ENCODE peak calls at places on chromosomes 16 and 17, in six cellular contexts. J is fibroblast of the conjunctiva, W is heart left ventricle, F is RCC 7860, V is sigmoid colon, Y is T-cell. X is an unnamed sample.

GRCh38 chr16:49108611-49109010 is 173.0 kb downstream of the CBLN1 start:
- DNase-seq in V (no peak), J (no peak), F (no peak), W (no peak), Y (no peak), X (no peak)

GRCh38 chr16:66188786-66189725 is 177.4 kb upstream of the CDH5 start:
- DNase-seq in W (no peak), J (peak; percentile 72), F (no peak), Y (no peak), V (no peak), X (no peak)

GRCh38 chr17:30824002-30824355 is 513 bp downstream of the CRLF3 start:
- DNase-seq in W (no peak), V (no peak), J (no peak), F (no peak), Y (no peak), X (no peak)

GRCh38 chr17:69477204-69477899 is 62.9 kb downstream of the MAP2K6 start:
- DNase-seq in V (no peak), Y (no peak), J (no peak), F (no peak), W (no peak), X (no peak)

GRCh38 chr16:27726621-27727275 is 176.8 kb downstream of the KATNIP start:
- DNase-seq in F (peak; percentile 20), J (peak; percentile 23), W (no peak), Y (no peak), V (no peak), X (no peak)

GRCh38 chr17:46769531-46770438 is 48.7 kb downstream of the WNT3 start:
- DNase-seq in J (no peak), W (no peak), Y (no peak), F (no peak), V (no peak), X (peak; percentile 85)

GRCh38 chr16:9843424-9844013 is 338.7 kb downstream of the GRIN2A start:
- DNase-seq in W (no peak), F (no peak), V (no peak), J (no peak), Y (no peak), X (no peak)

GRCh38 chr17:4945176-4945943 is 3.0 kb downstream of the PFN1 start:
- DNase-seq in V (peak; percentile 93), F (peak; percentile 87), W (peak; percentile 76), Y (peak; percentile 69), J (peak; percentile 86), X (no peak)

GRCh38 chr16:4495766-4496165 is 19.6 kb downstream of the HMOX2 start:
- DNase-seq in V (no peak), Y (no peak), F (peak; percentile 19), J (no peak), W (no peak), X (no peak)

GRCh38 chr16:17917316-17918019 is 419.1 kb downstream of the NPIPA8 start:
- DNase-seq in V (no peak), W (no peak), F (no peak), J (no peak), Y (no peak), X (no peak)

GRCh38 chr17:53150101-53150698 is 672.5 kb upstream of the KIF2B start:
- DNase-seq in Y (no peak), J (no peak), V (no peak), W (no peak), F (no peak), X (no peak)

GRCh38 chr17:4593021-4593797 is 8.9 kb downstream of the SMTNL2 start:
- DNase-seq in J (no peak), W (no peak), Y (no peak), V (no peak), F (no peak), X (no peak)

GRCh38 chr16:75486666-75487313 is 8.5 kb downstream of the CHST6 start:
- DNase-seq in W (no peak), V (no peak), F (no peak), Y (no peak), J (no peak), X (no peak)

GRCh38 chr17:38704645-38705522 is at the start of gene MLLT6:
- DNase-seq in J (peak; percentile 54), Y (peak; percentile 82), V (peak; percentile 91), W (peak; percentile 89), F (peak; percentile 68), X (no peak)

GRCh38 chr17:64622931-64623654 is 39.0 kb downstream of the SMURF2 start:
- DNase-seq in V (no peak), Y (no peak), F (peak; percentile 68), J (peak; percentile 35), W (no peak), X (no peak)

GRCh38 chr17:74148901-74149596 is 54.4 kb upstream of the RPL38 start:
- DNase-seq in V (no peak), W (no peak), J (no peak), F (no peak), Y (no peak), X (no peak)

GRCh38 chr17:78361227-78361683 is 1.4 kb upstream of the SOCS3 start:
- DNase-seq in V (no peak), J (no peak), W (no peak), F (no peak), Y (no peak), X (no peak)

GRCh38 chr17:40953876-40954275 is 12.9 kb downstream of the KRT39 start:
- DNase-seq in W (no peak), J (no peak), Y (no peak), V (no peak), F (no peak), X (no peak)

GRCh38 chr16:23079683-23080221 is 69.5 kb downstream of the USP31 start:
- DNase-seq in J (no peak), V (no peak), W (no peak), F (no peak), Y (no peak), X (no peak)

GRCh38 chr17:39239640-39240314 is 14.0 kb upstream of the STAC2 start:
- DNase-seq in F (no peak), J (no peak), W (no peak), V (peak; percentile 27), Y (peak; percentile 59), X (no peak)

GRCh38 chr16:83581082-83581481 is 226.7 kb upstream of the HSBP1 start:
- DNase-seq in F (peak; percentile 42), J (no peak), V (no peak), Y (no peak), W (no peak), X (no peak)

GRCh38 chr17:7290166-7290565 is 4.3 kb downstream of the YBX2 start:
- DNase-seq in F (no peak), J (no peak), W (no peak), V (no peak), Y (no peak), X (no peak)

GRCh38 chr16:77290451-77291110 is 91.4 kb downstream of the SYCE1L start:
- DNase-seq in J (peak; percentile 29), F (peak; percentile 37), V (no peak), W (no peak), Y (no peak), X (no peak)

GRCh38 chr16:68760671-68761275 is 23.7 kb downstream of the CDH1 start:
- DNase-seq in W (no peak), Y (no peak), J (no peak), V (no peak), F (peak; percentile 66), X (no peak)

GRCh38 chr16:23504076-23504452 is 6.2 kb downstream of the GGA2 start:
- DNase-seq in W (peak; percentile 45), V (no peak), Y (no peak), J (peak; percentile 30), F (peak; percentile 66), X (no peak)

GRCh38 chr16:79850348-79850747 is 249.8 kb upstream of the MAF start:
- DNase-seq in J (no peak), F (no peak), V (peak; percentile 88), Y (no peak), W (no peak), X (no peak)

GRCh38 chr16:71626018-71626857 is at the start of gene MARVELD3:
- DNase-seq in J (no peak), Y (no peak), W (no peak), V (no peak), F (no peak), X (no peak)